ENCODE peak calls at places on chromosome 6, in nine cellular contexts. J is fibroblast of lung; M is IMR-90; L is uterus; O is pancreas; Q is transverse colon; E is CD8-positive, alpha-beta T cell; R is Peyer's patch; W is PC-3. Y is an unnamed sample.
A peak's percentile ranks its signal among the peaks of the same experiment; 100 is the strongest.

GRCh38 chr6:170221052-170221752 is 69.7 kb downstream of the DLL1 start:
- DNase-seq in O (peak; percentile 4), W (no peak), M (no peak), J (no peak), R (peak; percentile 10), L (peak; percentile 3), Q (peak; percentile 3), E (no peak), Y (peak; percentile 24)

GRCh38 chr6:18352842-18353241 is 34.3 kb upstream of the RNF144B start:
- DNase-seq in J (no peak), E (no peak), R (no peak), W (no peak), M (no peak), L (no peak), Q (no peak), O (no peak), Y (no peak)

GRCh38 chr6:169964440-169965212 is 213.2 kb downstream of the ERMARD start:
- DNase-seq in Q (no peak), M (no peak), E (no peak), R (peak; percentile 14), J (no peak), W (no peak), L (no peak), O (peak; percentile 8), Y (no peak)

GRCh38 chr6:170529839-170530520 is 23.1 kb downstream of the PSMB1 start:
- DNase-seq in E (peak; percentile 39), W (peak; percentile 70), R (peak; percentile 56), J (peak; percentile 65), L (peak; percentile 74), M (peak; percentile 69), O (peak; percentile 60), Q (peak; percentile 67), Y (peak; percentile 84)

GRCh38 chr6:98529364-98529763 is 305.0 kb upstream of the POU3F2 start:
- DNase-seq in J (no peak), R (no peak), O (no peak), M (no peak), Q (no peak), E (no peak), W (no peak), L (no peak), Y (no peak)

GRCh38 chr6:150069707-150070106 is 786 bp upstream of the ULBP3 start:
- DNase-seq in J (peak; percentile 9), M (no peak), O (peak; percentile 66), L (no peak), E (no peak), Q (peak; percentile 41), R (no peak), W (no peak), Y (no peak)

GRCh38 chr6:6703720-6704422 is 115.4 kb downstream of the LY86 start:
- DNase-seq in J (no peak), W (no peak), R (no peak), E (no peak), O (peak; percentile 60), M (no peak), Q (peak; percentile 96), L (no peak), Y (no peak)

GRCh38 chr6:139271056-139271455 is 20.7 kb downstream of the TXLNB start:
- DNase-seq in O (no peak), R (peak; percentile 76), M (peak; percentile 77), E (no peak), J (peak; percentile 95), W (peak; percentile 62), L (no peak), Q (peak; percentile 32), Y (no peak)

GRCh38 chr6:119978274-119978889 is 628.8 kb upstream of the MAN1A1 start:
- DNase-seq in R (no peak), E (no peak), Q (no peak), M (peak; percentile 26), L (no peak), O (no peak), J (peak; percentile 22), W (peak; percentile 51), Y (no peak)

GRCh38 chr6:99390896-99391295 is 3.1 kb downstream of the COQ3 start:
- DNase-seq in O (no peak), L (no peak), J (no peak), R (no peak), Q (no peak), M (no peak), W (no peak), E (no peak), Y (no peak)

GRCh38 chr6:158538741-158539140 is 21.1 kb upstream of the TMEM181 start:
- DNase-seq in R (no peak), Q (no peak), O (no peak), E (no peak), M (no peak), W (no peak), J (no peak), L (no peak), Y (no peak)

GRCh38 chr6:111865049-111865585 is 8.1 kb downstream of the FYN start:
- DNase-seq in W (peak; percentile 12), Q (no peak), J (peak; percentile 7), O (no peak), R (no peak), M (no peak), E (no peak), L (no peak), Y (no peak)

GRCh38 chr6:111864138-111865048 is 8.9 kb downstream of the FYN start:
- DNase-seq in L (no peak), Q (no peak), J (no peak), O (no peak), E (no peak), W (no peak), M (no peak), R (no peak), Y (no peak)

GRCh38 chr6:111865909-111866546 is 7.2 kb downstream of the FYN start:
- DNase-seq in O (no peak), L (no peak), R (no peak), E (no peak), M (no peak), J (no peak), Q (no peak), W (no peak), Y (no peak)

GRCh38 chr6:111870054-111870750 is 3.0 kb downstream of the FYN start:
- DNase-seq in E (no peak), R (no peak), L (no peak), M (no peak), J (peak; percentile 16), W (no peak), O (no peak), Q (no peak), Y (no peak)

DNA sequence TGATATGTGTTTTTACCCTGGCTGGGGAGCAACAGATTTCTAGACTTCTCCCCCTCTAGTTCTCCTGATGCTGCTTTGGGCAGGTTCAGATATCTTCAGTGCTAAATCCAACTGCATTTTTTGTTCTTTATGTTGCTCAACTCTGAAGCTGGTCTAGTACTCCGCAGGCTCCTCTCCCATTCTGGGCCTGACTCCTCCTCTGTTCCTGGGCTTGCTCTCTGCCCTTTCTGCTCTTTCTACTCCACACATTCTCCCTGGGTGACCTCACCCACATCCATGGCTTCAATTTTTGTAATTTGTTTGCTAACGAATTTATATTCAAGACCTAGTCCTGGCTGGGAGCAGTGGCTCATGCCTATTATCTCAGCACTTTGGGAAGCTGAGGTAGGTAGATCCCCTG is 6.4 kb downstream of the FYN start:
- DNase-seq in M (no peak), E (no peak), R (no peak), O (no peak), W (no peak), L (no peak), Q (no peak), J (no peak), Y (no peak)
- H3K4me1 ChIP-seq in M (peaks cover 1% of the 10 kb centered on the region), E (peaks cover 89% of the 10 kb centered on the region), R (no peaks in the 10 kb centered on the region), O (no peaks in the 10 kb centered on the region), W (peaks cover 24% of the 10 kb centered on the region), L (no peaks in the 10 kb centered on the region), Q (peaks cover 5% of the 10 kb centered on the region), J (no peaks in the 10 kb centered on the region), Y (peaks cover 29% of the 10 kb centered on the region)

DNA sequence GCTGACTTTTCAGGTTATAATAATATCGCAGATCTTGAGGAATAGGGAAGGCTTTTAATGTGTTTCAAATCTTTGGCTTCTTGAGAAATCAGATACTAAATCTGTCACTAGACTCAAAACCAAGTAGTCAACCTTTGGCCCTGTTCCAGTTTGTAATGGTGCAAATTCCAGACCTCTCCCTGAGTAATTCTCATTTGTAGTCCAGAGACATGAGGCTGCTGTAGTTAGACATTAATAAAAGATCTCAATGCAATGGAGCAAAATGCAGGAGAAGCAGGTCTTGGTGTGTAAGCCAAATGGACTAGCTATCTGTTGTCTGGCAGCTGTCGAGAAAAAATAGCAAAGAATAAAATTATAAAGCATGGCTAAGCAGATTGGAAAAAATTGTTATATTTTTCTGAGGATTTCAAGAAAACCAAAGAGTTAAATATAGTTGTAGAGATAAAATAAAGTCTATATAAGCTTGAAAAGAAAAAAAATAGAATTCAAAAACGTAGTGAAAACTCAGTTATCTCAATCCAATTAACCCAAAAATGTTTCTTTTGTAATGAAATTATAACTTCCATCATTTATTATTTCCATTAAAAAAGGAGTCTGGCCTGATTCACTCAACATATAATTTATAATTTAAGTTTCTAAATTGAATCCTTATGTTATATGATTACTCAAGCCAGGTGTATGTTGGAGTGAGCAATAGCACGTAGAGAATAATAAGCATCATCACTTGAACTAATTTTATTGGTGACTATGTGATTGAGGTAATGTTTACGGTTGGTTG is 161.5 kb upstream of the ADGRB3 start:
- DNase-seq in M (no peak), E (no peak), R (no peak), O (no peak), W (peak; percentile 7), Q (no peak), L (no peak), J (no peak), Y (no peak)
- H3K4me3 ChIP-seq in M (no peak overlapping the region), E (no peak overlapping the region), R (no peak overlapping the region), O (no peak overlapping the region), W (no peak overlapping the region), Q (no peak overlapping the region), L (no peak overlapping the region), J (no peak overlapping the region), Y (no peak overlapping the region)

GRCh38 chr6:1893470-1894130 is 283.9 kb downstream of the FOXC1 start:
- DNase-seq in M (no peak), R (no peak), L (no peak), O (no peak), W (peak; percentile 12), E (no peak), J (no peak), Q (no peak), Y (no peak)
- TF ChIP-seq CTCF in M (peak; percentile 34), R (no peak), L (no peak), O (no peak), W (peak; percentile 48), E (no peak), J (no peak), Q (no peak), Y (no peak)

GRCh38 chr6:42745638-42746451 is at the start of gene TBCC:
- DNase-seq in Q (peak; percentile 96), M (peak; percentile 99), J (peak; percentile 99), L (peak; percentile 94), W (peak; percentile 97), R (peak; percentile 97), E (peak; percentile 89), O (peak; percentile 96), Y (peak; percentile 97)

GRCh38 chr6:42745083-42745637 is 743 bp downstream of the TBCC start:
- DNase-seq in L (peak; percentile 26), W (no peak), Q (peak; percentile 41), J (peak; percentile 43), O (peak; percentile 38), M (peak; percentile 23), R (peak; percentile 26), E (no peak), Y (peak; percentile 70)

GRCh38 chr6:42744351-42744890 is 1.5 kb downstream of the TBCC start:
- DNase-seq in O (no peak), R (no peak), E (no peak), M (no peak), J (no peak), L (no peak), W (peak; percentile 29), Q (no peak), Y (no peak)

GRCh38 chr6:42748241-42748898 is 2.5 kb upstream of the TBCC start:
- DNase-seq in W (no peak), R (no peak), L (no peak), E (no peak), O (no peak), M (no peak), Q (no peak), J (no peak), Y (no peak)

GRCh38 chr6:42746452-42747400 is 823 bp upstream of the TBCC start:
- DNase-seq in O (peak; percentile 81), W (peak; percentile 89), Q (peak; percentile 86), J (peak; percentile 95), M (peak; percentile 89), E (peak; percentile 75), L (peak; percentile 84), R (peak; percentile 90), Y (peak; percentile 88)
- H3K4me1 ChIP-seq in O (peaks cover 11% of the 10 kb centered on the region), W (peaks cover 21% of the 10 kb centered on the region), Q (peaks cover 21% of the 10 kb centered on the region), J (peaks cover 9% of the 10 kb centered on the region), M (peaks cover 8% of the 10 kb centered on the region), E (peaks cover 36% of the 10 kb centered on the region), L (peaks cover 9% of the 10 kb centered on the region), R (peaks cover 17% of the 10 kb centered on the region), Y (peaks cover 47% of the 10 kb centered on the region)